ENCODE peak calls at places on chromosomes 7 and 10, in ten cellular contexts. One of them, this sample, is unnamed.

GRCh38 chr7:4613855-4614548 is 68.1 kb upstream of the FOXK1 start:
- DNase-seq in HepG2: no peak
- DNase-seq in Panc1: no peak
- DNase-seq in foreskin fibroblast: peak; percentile 70
- DNase-seq in thoracic aorta: no peak
- DNase-seq in dorsolateral prefrontal cortex: no peak
- DNase-seq in uterus: peak; percentile 18
- DNase-seq in transverse colon: no peak
- DNase-seq in thyroid gland: no peak
- DNase-seq in esophagus squamous epithelium: no peak
- DNase-seq in this sample: no peak

GRCh38 chr7:100372694-100373093 is 593 bp upstream of the PILRA start:
- DNase-seq in HepG2: no peak
- DNase-seq in Panc1: no peak
- DNase-seq in foreskin fibroblast: no peak
- DNase-seq in thoracic aorta: no peak
- DNase-seq in dorsolateral prefrontal cortex: no peak
- DNase-seq in uterus: no peak
- DNase-seq in transverse colon: no peak
- DNase-seq in thyroid gland: no peak
- DNase-seq in esophagus squamous epithelium: no peak
- DNase-seq in this sample: no peak

GRCh38 chr10:86443936-86444335 is 77.3 kb upstream of the GRID1 start:
- DNase-seq in HepG2: no peak
- DNase-seq in Panc1: no peak
- DNase-seq in foreskin fibroblast: no peak
- DNase-seq in thoracic aorta: no peak
- DNase-seq in dorsolateral prefrontal cortex: no peak
- DNase-seq in uterus: no peak
- DNase-seq in transverse colon: no peak
- DNase-seq in thyroid gland: no peak
- DNase-seq in esophagus squamous epithelium: no peak
- DNase-seq in this sample: no peak

GRCh38 chr10:113128450-113129105 is 178.5 kb downstream of the TCF7L2 start:
- DNase-seq in HepG2: no peak
- DNase-seq in Panc1: no peak
- DNase-seq in foreskin fibroblast: no peak
- DNase-seq in thoracic aorta: no peak
- DNase-seq in dorsolateral prefrontal cortex: no peak
- DNase-seq in uterus: no peak
- DNase-seq in transverse colon: no peak
- DNase-seq in thyroid gland: no peak
- DNase-seq in esophagus squamous epithelium: no peak
- DNase-seq in this sample: no peak

GRCh38 chr10:72261323-72262018 is 12.3 kb upstream of the DDIT4 start:
- DNase-seq in HepG2: no peak
- DNase-seq in Panc1: no peak
- DNase-seq in foreskin fibroblast: no peak
- DNase-seq in thoracic aorta: no peak
- DNase-seq in dorsolateral prefrontal cortex: no peak
- DNase-seq in uterus: no peak
- DNase-seq in transverse colon: peak; percentile 35
- DNase-seq in thyroid gland: no peak
- DNase-seq in esophagus squamous epithelium: no peak
- DNase-seq in this sample: no peak

GRCh38 chr10:30151581-30152389 is 92.4 kb upstream of the JCAD start:
- DNase-seq in HepG2: no peak
- DNase-seq in Panc1: peak; percentile 1
- DNase-seq in foreskin fibroblast: peak; percentile 77
- DNase-seq in thoracic aorta: peak; percentile 29
- DNase-seq in dorsolateral prefrontal cortex: no peak
- DNase-seq in uterus: peak; percentile 16
- DNase-seq in transverse colon: peak; percentile 9
- DNase-seq in thyroid gland: peak; percentile 3
- DNase-seq in esophagus squamous epithelium: no peak
- DNase-seq in this sample: peak; percentile 93

GRCh38 chr7:133947458-133948044 is 179.6 kb upstream of the LRGUK start:
- DNase-seq in HepG2: no peak
- DNase-seq in Panc1: no peak
- DNase-seq in foreskin fibroblast: no peak
- DNase-seq in thoracic aorta: no peak
- DNase-seq in dorsolateral prefrontal cortex: no peak
- DNase-seq in uterus: no peak
- DNase-seq in transverse colon: no peak
- DNase-seq in thyroid gland: no peak
- DNase-seq in esophagus squamous epithelium: no peak
- DNase-seq in this sample: no peak

GRCh38 chr7:151339651-151340377 is 1.8 kb upstream of the NUB1 start:
- DNase-seq in HepG2: peak; percentile 45
- DNase-seq in Panc1: no peak
- DNase-seq in foreskin fibroblast: no peak
- DNase-seq in thoracic aorta: no peak
- DNase-seq in dorsolateral prefrontal cortex: no peak
- DNase-seq in uterus: no peak
- DNase-seq in transverse colon: no peak
- DNase-seq in thyroid gland: no peak
- DNase-seq in esophagus squamous epithelium: no peak
- DNase-seq in this sample: no peak

GRCh38 chr10:92891885-92892705 is 43.8 kb downstream of the EXOC6 start:
- DNase-seq in HepG2: peak; percentile 96
- DNase-seq in Panc1: peak; percentile 96
- DNase-seq in foreskin fibroblast: peak; percentile 85
- DNase-seq in thoracic aorta: no peak
- DNase-seq in dorsolateral prefrontal cortex: no peak
- DNase-seq in uterus: peak; percentile 22
- DNase-seq in transverse colon: peak; percentile 81
- DNase-seq in thyroid gland: peak; percentile 85
- DNase-seq in esophagus squamous epithelium: no peak
- DNase-seq in this sample: peak; percentile 79

GRCh38 chr7:105894131-105894530 is 17.7 kb upstream of the ATXN7L1 start:
- DNase-seq in HepG2: no peak
- DNase-seq in Panc1: no peak
- DNase-seq in foreskin fibroblast: no peak
- DNase-seq in thoracic aorta: no peak
- DNase-seq in dorsolateral prefrontal cortex: no peak
- DNase-seq in uterus: no peak
- DNase-seq in transverse colon: no peak
- DNase-seq in thyroid gland: no peak
- DNase-seq in esophagus squamous epithelium: no peak
- DNase-seq in this sample: no peak

GRCh38 chr7:141012696-141013344 is 1.9 kb downstream of the MRPS33 start:
- DNase-seq in HepG2: no peak
- DNase-seq in Panc1: no peak
- DNase-seq in foreskin fibroblast: no peak
- DNase-seq in thoracic aorta: no peak
- DNase-seq in dorsolateral prefrontal cortex: no peak
- DNase-seq in uterus: no peak
- DNase-seq in transverse colon: no peak
- DNase-seq in thyroid gland: no peak
- DNase-seq in esophagus squamous epithelium: no peak
- DNase-seq in this sample: no peak

GRCh38 chr7:133053321-133053891 is 28.5 kb downstream of the CHCHD3 start:
- DNase-seq in HepG2: no peak
- DNase-seq in Panc1: peak; percentile 96
- DNase-seq in foreskin fibroblast: peak; percentile 94
- DNase-seq in thoracic aorta: peak; percentile 29
- DNase-seq in dorsolateral prefrontal cortex: no peak
- DNase-seq in uterus: peak; percentile 27
- DNase-seq in transverse colon: no peak
- DNase-seq in thyroid gland: no peak
- DNase-seq in esophagus squamous epithelium: no peak
- DNase-seq in this sample: peak; percentile 61

GRCh38 chr10:70694410-70695179 is 22.3 kb downstream of the ADAMTS14 start:
- DNase-seq in HepG2: no peak
- DNase-seq in Panc1: no peak
- DNase-seq in foreskin fibroblast: peak; percentile 69
- DNase-seq in thoracic aorta: no peak
- DNase-seq in dorsolateral prefrontal cortex: no peak
- DNase-seq in uterus: no peak
- DNase-seq in transverse colon: no peak
- DNase-seq in thyroid gland: no peak
- DNase-seq in esophagus squamous epithelium: no peak
- DNase-seq in this sample: no peak

GRCh38 chr7:41054960-41055700 is 647.8 kb downstream of the INHBA start:
- DNase-seq in HepG2: no peak
- DNase-seq in Panc1: no peak
- DNase-seq in foreskin fibroblast: no peak
- DNase-seq in thoracic aorta: no peak
- DNase-seq in dorsolateral prefrontal cortex: no peak
- DNase-seq in uterus: no peak
- DNase-seq in transverse colon: no peak
- DNase-seq in thyroid gland: no peak
- DNase-seq in esophagus squamous epithelium: no peak
- DNase-seq in this sample: no peak

GRCh38 chr10:123394382-123394781 is 240.2 kb downstream of the BUB3 start:
- DNase-seq in HepG2: no peak
- DNase-seq in Panc1: no peak
- DNase-seq in foreskin fibroblast: no peak
- DNase-seq in thoracic aorta: no peak
- DNase-seq in dorsolateral prefrontal cortex: no peak
- DNase-seq in uterus: no peak
- DNase-seq in transverse colon: no peak
- DNase-seq in thyroid gland: no peak
- DNase-seq in esophagus squamous epithelium: no peak
- DNase-seq in this sample: no peak

GRCh38 chr7:128108641-128109423 is 77.6 kb upstream of the LRRC4 start:
- DNase-seq in HepG2: no peak
- DNase-seq in Panc1: no peak
- DNase-seq in foreskin fibroblast: no peak
- DNase-seq in thoracic aorta: no peak
- DNase-seq in dorsolateral prefrontal cortex: no peak
- DNase-seq in uterus: no peak
- DNase-seq in transverse colon: no peak
- DNase-seq in thyroid gland: no peak
- DNase-seq in esophagus squamous epithelium: no peak
- DNase-seq in this sample: no peak

GRCh38 chr7:112132123-112132694 is 74.0 kb downstream of the DOCK4 start:
- DNase-seq in HepG2: peak; percentile 69
- DNase-seq in Panc1: no peak
- DNase-seq in foreskin fibroblast: no peak
- DNase-seq in thoracic aorta: no peak
- DNase-seq in dorsolateral prefrontal cortex: no peak
- DNase-seq in uterus: no peak
- DNase-seq in transverse colon: no peak
- DNase-seq in thyroid gland: no peak
- DNase-seq in esophagus squamous epithelium: no peak
- DNase-seq in this sample: no peak

GRCh38 chr10:111128331-111129167 is 51.7 kb downstream of the ADRA2A start:
- DNase-seq in HepG2: no peak
- DNase-seq in Panc1: no peak
- DNase-seq in foreskin fibroblast: no peak
- DNase-seq in thoracic aorta: no peak
- DNase-seq in dorsolateral prefrontal cortex: no peak
- DNase-seq in uterus: no peak
- DNase-seq in transverse colon: no peak
- DNase-seq in thyroid gland: no peak
- DNase-seq in esophagus squamous epithelium: no peak
- DNase-seq in this sample: no peak
- H3K4me3 ChIP-seq in HepG2: no peak overlapping the region
- H3K4me3 ChIP-seq in Panc1: no peak overlapping the region
- H3K4me3 ChIP-seq in foreskin fibroblast: no peak overlapping the region
- H3K4me3 ChIP-seq in thoracic aorta: no peak overlapping the region
- H3K4me3 ChIP-seq in dorsolateral prefrontal cortex: peak overlapping the region; percentile 19
- H3K4me3 ChIP-seq in uterus: no peak overlapping the region
- H3K4me3 ChIP-seq in transverse colon: no peak overlapping the region
- H3K4me3 ChIP-seq in thyroid gland: no peak overlapping the region
- H3K4me3 ChIP-seq in esophagus squamous epithelium: no peak overlapping the region
- H3K4me3 ChIP-seq in this sample: no peak overlapping the region

GRCh38 chr7:25565949-25566348 is 337.7 kb upstream of the NPVF start:
- DNase-seq in HepG2: peak; percentile 50
- DNase-seq in Panc1: peak; percentile 82
- DNase-seq in foreskin fibroblast: peak; percentile 50
- DNase-seq in thoracic aorta: no peak
- DNase-seq in dorsolateral prefrontal cortex: peak; percentile 45
- DNase-seq in uterus: peak; percentile 79
- DNase-seq in transverse colon: peak; percentile 73
- DNase-seq in thyroid gland: peak; percentile 48
- DNase-seq in esophagus squamous epithelium: no peak
- DNase-seq in this sample: peak; percentile 45
- TF ChIP-seq CTCF in HepG2: peak; percentile 90
- TF ChIP-seq CTCF in Panc1: peak; percentile 98
- TF ChIP-seq CTCF in foreskin fibroblast: peak; percentile 100
- TF ChIP-seq CTCF in thoracic aorta: peak; percentile 100
- TF ChIP-seq CTCF in dorsolateral prefrontal cortex: peak; percentile 100
- TF ChIP-seq CTCF in uterus: peak; percentile 97
- TF ChIP-seq CTCF in transverse colon: peak; percentile 100
- TF ChIP-seq CTCF in thyroid gland: peak; percentile 99
- TF ChIP-seq CTCF in esophagus squamous epithelium: peak; percentile 100
- TF ChIP-seq CTCF in this sample: peak; percentile 100

GRCh38 chr10:47299989-47300931 is at the start of gene GDF10:
- DNase-seq in HepG2: peak; percentile 7
- DNase-seq in Panc1: no peak
- DNase-seq in foreskin fibroblast: no peak
- DNase-seq in thoracic aorta: no peak
- DNase-seq in dorsolateral prefrontal cortex: peak; percentile 27
- DNase-seq in uterus: no peak
- DNase-seq in transverse colon: no peak
- DNase-seq in thyroid gland: peak; percentile 26
- DNase-seq in esophagus squamous epithelium: no peak
- DNase-seq in this sample: no peak
- H3K4me3 ChIP-seq in HepG2: peak within 1 kb of the TSS; percentile 33
- H3K4me3 ChIP-seq in Panc1: peak within 1 kb of the TSS; percentile 12
- H3K4me3 ChIP-seq in foreskin fibroblast: no peak within 1 kb of the TSS
- H3K4me3 ChIP-seq in thoracic aorta: peak within 1 kb of the TSS; percentile 76
- H3K4me3 ChIP-seq in dorsolateral prefrontal cortex: peak within 1 kb of the TSS; percentile 60
- H3K4me3 ChIP-seq in uterus: peak within 1 kb of the TSS; percentile 26
- H3K4me3 ChIP-seq in transverse colon: no peak within 1 kb of the TSS
- H3K4me3 ChIP-seq in thyroid gland: peak within 1 kb of the TSS; percentile 40
- H3K4me3 ChIP-seq in esophagus squamous epithelium: peak within 1 kb of the TSS; percentile 31
- H3K4me3 ChIP-seq in this sample: no peak within 1 kb of the TSS

DNA sequence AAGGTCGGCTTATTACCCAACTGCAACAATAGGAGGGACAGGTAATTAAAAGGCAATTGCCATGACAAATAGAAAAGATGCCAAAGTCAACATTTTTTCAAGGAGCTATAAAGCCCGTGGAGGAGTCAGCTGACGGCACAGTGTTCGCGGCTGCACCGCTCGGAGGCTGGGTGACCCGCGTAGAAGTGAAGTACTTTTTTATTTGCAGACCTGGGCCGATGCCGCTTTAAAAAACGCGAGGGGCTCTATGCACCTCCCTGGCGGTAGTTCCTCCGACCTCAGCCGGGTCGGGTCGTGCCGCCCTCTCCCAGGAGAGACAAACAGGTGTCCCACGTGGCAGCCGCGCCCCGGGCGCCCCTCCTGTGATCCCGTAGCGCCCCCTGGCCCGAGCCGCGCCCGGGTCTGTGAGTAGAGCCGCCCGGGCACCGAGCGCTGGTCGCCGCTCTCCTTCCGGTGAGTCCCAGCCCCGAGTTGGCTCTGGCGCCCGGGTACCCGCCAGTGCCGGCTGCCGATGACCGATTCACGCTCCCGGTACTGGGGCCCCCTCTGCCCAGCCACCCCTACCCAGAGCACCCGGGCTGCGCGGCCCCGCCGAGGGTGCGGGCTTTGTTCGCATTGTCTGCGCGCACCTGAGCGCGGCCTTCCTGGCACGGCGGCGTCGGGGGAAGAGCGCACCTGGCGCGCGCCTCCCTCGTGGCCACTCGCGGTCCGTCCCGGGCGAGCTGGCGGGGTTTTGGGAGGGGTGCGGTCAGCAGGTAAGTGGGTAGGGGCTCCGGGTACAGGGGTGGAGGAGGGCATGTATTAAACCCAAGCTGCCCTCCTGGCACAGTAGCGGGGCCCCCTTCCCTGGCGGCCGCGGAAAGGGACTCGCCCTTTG is at the start of gene VWA2:
- DNase-seq in HepG2: no peak
- DNase-seq in Panc1: no peak
- DNase-seq in foreskin fibroblast: no peak
- DNase-seq in thoracic aorta: no peak
- DNase-seq in dorsolateral prefrontal cortex: no peak
- DNase-seq in uterus: no peak
- DNase-seq in transverse colon: peak; percentile 57
- DNase-seq in thyroid gland: peak; percentile 48
- DNase-seq in esophagus squamous epithelium: no peak
- DNase-seq in this sample: no peak
- TF ChIP-seq CTCF in HepG2: peak; percentile 58
- TF ChIP-seq CTCF in Panc1: peak; percentile 75
- TF ChIP-seq CTCF in foreskin fibroblast: no peak
- TF ChIP-seq CTCF in thoracic aorta: no peak
- TF ChIP-seq CTCF in dorsolateral prefrontal cortex: peak; percentile 12
- TF ChIP-seq CTCF in uterus: no peak
- TF ChIP-seq CTCF in transverse colon: no peak
- TF ChIP-seq CTCF in thyroid gland: peak; percentile 28
- TF ChIP-seq CTCF in esophagus squamous epithelium: peak; percentile 9
- TF ChIP-seq CTCF in this sample: no peak

This sample was measured in HFF-Myc.